ENCODE peak calls at places on chromosome X, in five cellular contexts. X is AG04450, Z is neural crest cell, B is GM13976, T is endothelial cell. V is an unnamed sample.

GRCh38 chrX:23764585-23764984 is 18.4 kb upstream of the SAT1 start:
- DNase-seq in X (no peak), Z (no peak), B (no peak), T (no peak), V (no peak)

GRCh38 chrX:122238801-122239200 is 945.3 kb upstream of the GRIA3 start:
- DNase-seq in X (no peak), Z (no peak), B (no peak), T (no peak), V (no peak)

GRCh38 chrX:39984191-39984956 is 113.4 kb downstream of the BCOR start:
- DNase-seq in X (peak; percentile 15), Z (no peak), B (no peak), T (no peak), V (no peak)

GRCh38 chrX:111395132-111395531 is 16.9 kb downstream of the DCX start:
- DNase-seq in X (no peak), Z (no peak), B (no peak), T (no peak), V (no peak)

GRCh38 chrX:48683411-48683982 is at the start of gene WAS:
- DNase-seq in X (no peak), Z (no peak), B (peak; percentile 79), T (no peak), V (peak; percentile 70)

GRCh38 chrX:17689971-17690409 is 47.3 kb upstream of the SCML1 start:
- DNase-seq in X (peak; percentile 23), Z (peak; percentile 59), B (peak; percentile 33), T (peak; percentile 47), V (no peak)

GRCh38 chrX:109732319-109732779 is 708 bp downstream of the ACSL4 start:
- DNase-seq in X (no peak), Z (no peak), B (no peak), T (peak; percentile 6), V (no peak)

GRCh38 chrX:133921764-133922389 is 63.5 kb downstream of the GPC3 start:
- DNase-seq in X (no peak), Z (peak; percentile 21), B (peak; percentile 14), T (peak; percentile 56), V (peak; percentile 20)

GRCh38 chrX:151870603-151871002 is 42.1 kb upstream of the MAGEA4 start:
- DNase-seq in X (peak; percentile 55), Z (no peak), B (no peak), T (no peak), V (no peak)

GRCh38 chrX:129472116-129472515 is 51.2 kb downstream of the SMARCA1 start:
- DNase-seq in X (no peak), Z (no peak), B (no peak), T (no peak), V (no peak)

GRCh38 chrX:102837843-102838242 is 99.2 kb upstream of the RAB40AL start:
- DNase-seq in X (no peak), Z (no peak), B (no peak), T (no peak), V (no peak)

GRCh38 chrX:1661048-1661921 is 46.4 kb downstream of the ASMT start:
- DNase-seq in X (no peak), Z (no peak), B (peak; percentile 90), T (no peak), V (peak; percentile 66)

GRCh38 chrX:129631850-129632249 is 22.9 kb downstream of the APLN start:
- DNase-seq in X (no peak), Z (no peak), B (no peak), T (no peak), V (no peak)

GRCh38 chrX:154317391-154318000 is 21.9 kb downstream of the TKTL1 start:
- DNase-seq in X (no peak), Z (peak; percentile 29), B (no peak), T (peak; percentile 38), V (no peak)

GRCh38 chrX:123698979-123699378 is 33.9 kb downstream of the THOC2 start:
- DNase-seq in X (no peak), Z (no peak), B (no peak), T (no peak), V (no peak)

GRCh38 chrX:101602077-101602476 is 15.7 kb downstream of the ARMCX6 start:
- DNase-seq in X (no peak), Z (no peak), B (no peak), T (no peak), V (no peak)

GRCh38 chrX:11580789-11581188 is 84.9 kb downstream of the ARHGAP6 start:
- DNase-seq in X (no peak), Z (no peak), B (no peak), T (no peak), V (no peak)

GRCh38 chrX:49139713-49140112 is 16.2 kb upstream of the GPKOW start:
- DNase-seq in X (no peak), Z (no peak), B (no peak), T (no peak), V (no peak)

GRCh38 chrX:133415276-133416105 is at the start of gene GPC4:
- DNase-seq in X (no peak), Z (peak; percentile 64), B (peak; percentile 15), T (peak; percentile 58), V (no peak)

GRCh38 chrX:136691028-136691809 is 43.3 kb downstream of the CD40LG start:
- DNase-seq in X (no peak), Z (no peak), B (no peak), T (no peak), V (no peak)

GRCh38 chrX:123818243-123818642 is 41.6 kb upstream of the XIAP start:
- DNase-seq in X (no peak), Z (no peak), B (no peak), T (no peak), V (no peak)

GRCh38 chrX:154986826-154987575 is 35.5 kb downstream of the F8 start:
- DNase-seq in X (no peak), Z (no peak), B (no peak), T (no peak), V (no peak)

DNA sequence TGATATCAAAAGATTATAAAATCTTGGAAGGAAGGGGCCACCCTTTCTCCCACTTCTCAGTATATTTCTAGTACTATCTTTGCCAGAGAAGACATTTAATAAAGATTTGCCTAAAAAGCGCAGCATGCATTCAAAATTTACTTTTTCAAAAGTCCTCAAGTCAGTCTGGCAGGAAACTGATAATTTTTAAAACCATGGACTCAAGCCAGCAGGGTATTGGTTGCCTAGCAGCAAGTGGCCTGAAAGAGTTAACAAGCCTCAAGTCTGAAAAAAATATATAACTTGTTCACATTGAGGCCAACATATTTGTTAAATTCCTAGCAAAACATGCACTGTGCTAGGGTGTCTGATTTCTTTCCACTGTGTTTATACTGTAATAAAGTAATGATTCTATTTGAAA is 218.4 kb upstream of the FGF13 start:
- DNase-seq in X (no peak), Z (no peak), B (no peak), T (no peak), V (no peak)
- TF ChIP-seq CTCF in X (no peak), Z (no peak), B (no peak), T (no peak), V (no peak)

GRCh38 chrX:114717921-114718320 is 134.0 kb downstream of the HTR2C start:
- DNase-seq in X (no peak), Z (peak; percentile 34), B (no peak), T (no peak), V (no peak)
- TF ChIP-seq CTCF in X (no peak), Z (peak; percentile 73), B (peak; percentile 39), T (no peak), V (no peak)

GRCh38 chrX:56974408-56974807 is 20.9 kb downstream of the SPIN3 start:
- DNase-seq in X (no peak), Z (no peak), B (no peak), T (no peak), V (no peak)

GRCh38 chrX:56975611-56976010 is 19.7 kb downstream of the SPIN3 start:
- DNase-seq in X (no peak), Z (no peak), B (no peak), T (no peak), V (no peak)

GRCh38 chrX:56978172-56978571 is 17.2 kb downstream of the SPIN3 start:
- DNase-seq in X (no peak), Z (peak; percentile 12), B (peak; percentile 41), T (peak; percentile 36), V (peak; percentile 27)
- TF ChIP-seq CTCF in X (peak; percentile 66), Z (peak; percentile 69), B (peak; percentile 53), T (peak; percentile 55), V (peak; percentile 66)

GRCh38 chrX:56281789-56282188 is 49.6 kb downstream of the KLF8 start:
- DNase-seq in X (no peak), Z (no peak), B (no peak), T (peak; percentile 3), V (peak; percentile 6)
- TF ChIP-seq CTCF in X (peak; percentile 23), Z (peak; percentile 52), B (no peak), T (no peak), V (peak; percentile 43)

GRCh38 chrX:32116047-32116446 is 1044.2 kb upstream of the FTHL17 start:
- DNase-seq in X (no peak), Z (no peak), B (no peak), T (no peak), V (no peak)
- TF ChIP-seq CTCF in X (no peak), Z (no peak), B (no peak), T (peak; percentile 14), V (no peak)

GRCh38 chrX:74536142-74537010 is 78.0 kb downstream of the RLIM start:
- DNase-seq in X (peak; percentile 71), Z (peak; percentile 53), B (peak; percentile 75), T (peak; percentile 77), V (peak; percentile 21)
- TF ChIP-seq CTCF in X (peak; percentile 48), Z (peak; percentile 57), B (no peak), T (no peak), V (no peak)

GRCh38 chrX:137823257-137823656 is 257.3 kb downstream of the ZIC3 start:
- DNase-seq in X (no peak), Z (no peak), B (no peak), T (no peak), V (no peak)
- TF ChIP-seq CTCF in X (no peak), Z (peak; percentile 43), B (no peak), T (peak; percentile 36), V (no peak)